ENCODE peak calls at places on chromosomes 7 and 10, in nine cellular contexts. One of them, this sample, is unnamed.

GRCh38 chr10:73956476-73957338 is 41.2 kb upstream of the VCL start:
- DNase-seq in PC-9: peak
- DNase-seq in foreskin fibroblast: peak
- DNase-seq in adrenal gland: no peak
- DNase-seq in fibroblast of the aortic adventitia: peak
- DNase-seq in lower lobe of right lung: no peak
- DNase-seq in astrocyte of the cerebellum: no peak
- DNase-seq in gastrocnemius medialis: no peak
- DNase-seq in kidney: peak
- DNase-seq in this sample: peak

GRCh38 chr7:135100856-135101255 is 47.0 kb upstream of the TMEM140 start:
- DNase-seq in kidney: no peak
- DNase-seq in PC-9: no peak
- DNase-seq in fibroblast of the aortic adventitia: peak
- DNase-seq in lower lobe of right lung: no peak
- DNase-seq in adrenal gland: no peak
- DNase-seq in astrocyte of the cerebellum: peak
- DNase-seq in foreskin fibroblast: peak
- DNase-seq in gastrocnemius medialis: no peak
- DNase-seq in this sample: no peak

GRCh38 chr10:97319671-97320479 is 804 bp downstream of the FRAT1 start:
- DNase-seq in lower lobe of right lung: peak
- DNase-seq in astrocyte of the cerebellum: no peak
- DNase-seq in gastrocnemius medialis: peak
- DNase-seq in kidney: peak
- DNase-seq in PC-9: peak
- DNase-seq in fibroblast of the aortic adventitia: no peak
- DNase-seq in adrenal gland: peak
- DNase-seq in foreskin fibroblast: peak
- DNase-seq in this sample: peak

GRCh38 chr7:83038787-83039186 is 123.9 kb downstream of the PCLO start:
- DNase-seq in adrenal gland: no peak
- DNase-seq in fibroblast of the aortic adventitia: no peak
- DNase-seq in foreskin fibroblast: peak
- DNase-seq in astrocyte of the cerebellum: no peak
- DNase-seq in kidney: no peak
- DNase-seq in gastrocnemius medialis: no peak
- DNase-seq in lower lobe of right lung: no peak
- DNase-seq in PC-9: no peak
- DNase-seq in this sample: no peak

GRCh38 chr10:112752268-112752667 is 197.8 kb upstream of the TCF7L2 start:
- DNase-seq in kidney: no peak
- DNase-seq in fibroblast of the aortic adventitia: peak
- DNase-seq in gastrocnemius medialis: no peak
- DNase-seq in lower lobe of right lung: no peak
- DNase-seq in foreskin fibroblast: peak
- DNase-seq in adrenal gland: no peak
- DNase-seq in PC-9: no peak
- DNase-seq in astrocyte of the cerebellum: no peak
- DNase-seq in this sample: no peak

GRCh38 chr7:27099839-27100225 is 2.7 kb downstream of the HOXA2 start:
- DNase-seq in lower lobe of right lung: no peak
- DNase-seq in PC-9: no peak
- DNase-seq in astrocyte of the cerebellum: no peak
- DNase-seq in foreskin fibroblast: no peak
- DNase-seq in adrenal gland: no peak
- DNase-seq in fibroblast of the aortic adventitia: peak
- DNase-seq in kidney: no peak
- DNase-seq in gastrocnemius medialis: no peak
- DNase-seq in this sample: no peak

GRCh38 chr10:92891885-92892705 is 43.8 kb downstream of the EXOC6 start:
- DNase-seq in gastrocnemius medialis: no peak
- DNase-seq in astrocyte of the cerebellum: peak
- DNase-seq in PC-9: peak
- DNase-seq in adrenal gland: peak
- DNase-seq in lower lobe of right lung: peak
- DNase-seq in foreskin fibroblast: peak
- DNase-seq in kidney: peak
- DNase-seq in fibroblast of the aortic adventitia: peak
- DNase-seq in this sample: no peak

GRCh38 chr10:117217196-117217761 is 20.0 kb downstream of the KCNK18 start:
- DNase-seq in foreskin fibroblast: peak
- DNase-seq in kidney: no peak
- DNase-seq in astrocyte of the cerebellum: no peak
- DNase-seq in lower lobe of right lung: no peak
- DNase-seq in gastrocnemius medialis: no peak
- DNase-seq in fibroblast of the aortic adventitia: no peak
- DNase-seq in PC-9: no peak
- DNase-seq in adrenal gland: no peak
- DNase-seq in this sample: peak

GRCh38 chr10:7245505-7245904 is 165.3 kb downstream of the SFMBT2 start:
- DNase-seq in lower lobe of right lung: no peak
- DNase-seq in adrenal gland: no peak
- DNase-seq in astrocyte of the cerebellum: no peak
- DNase-seq in foreskin fibroblast: no peak
- DNase-seq in kidney: no peak
- DNase-seq in PC-9: no peak
- DNase-seq in fibroblast of the aortic adventitia: no peak
- DNase-seq in gastrocnemius medialis: no peak
- DNase-seq in this sample: no peak

GRCh38 chr10:59448616-59449015 is 86.3 kb upstream of the FAM13C start:
- DNase-seq in fibroblast of the aortic adventitia: no peak
- DNase-seq in adrenal gland: no peak
- DNase-seq in PC-9: no peak
- DNase-seq in astrocyte of the cerebellum: no peak
- DNase-seq in foreskin fibroblast: no peak
- DNase-seq in kidney: no peak
- DNase-seq in gastrocnemius medialis: no peak
- DNase-seq in lower lobe of right lung: no peak
- DNase-seq in this sample: no peak

GRCh38 chr10:30557884-30558283 is 71.7 kb downstream of the LYZL2 start:
- DNase-seq in fibroblast of the aortic adventitia: peak
- DNase-seq in gastrocnemius medialis: no peak
- DNase-seq in PC-9: no peak
- DNase-seq in adrenal gland: no peak
- DNase-seq in kidney: no peak
- DNase-seq in foreskin fibroblast: peak
- DNase-seq in lower lobe of right lung: no peak
- DNase-seq in astrocyte of the cerebellum: peak
- DNase-seq in this sample: no peak

GRCh38 chr7:84714765-84715164 is 472.1 kb downstream of the SEMA3D start:
- DNase-seq in astrocyte of the cerebellum: no peak
- DNase-seq in lower lobe of right lung: no peak
- DNase-seq in adrenal gland: no peak
- DNase-seq in fibroblast of the aortic adventitia: no peak
- DNase-seq in kidney: no peak
- DNase-seq in gastrocnemius medialis: no peak
- DNase-seq in foreskin fibroblast: no peak
- DNase-seq in PC-9: no peak
- DNase-seq in this sample: no peak

GRCh38 chr10:21292763-21293517 is 232.5 kb downstream of the SKIDA1 start:
- DNase-seq in lower lobe of right lung: peak
- DNase-seq in adrenal gland: peak
- DNase-seq in foreskin fibroblast: peak
- DNase-seq in kidney: peak
- DNase-seq in PC-9: peak
- DNase-seq in gastrocnemius medialis: peak
- DNase-seq in fibroblast of the aortic adventitia: peak
- DNase-seq in astrocyte of the cerebellum: peak
- DNase-seq in this sample: no peak

GRCh38 chr7:131250331-131250730 is 77.3 kb upstream of the MKLN1 start:
- DNase-seq in astrocyte of the cerebellum: no peak
- DNase-seq in PC-9: no peak
- DNase-seq in foreskin fibroblast: no peak
- DNase-seq in gastrocnemius medialis: no peak
- DNase-seq in adrenal gland: no peak
- DNase-seq in fibroblast of the aortic adventitia: no peak
- DNase-seq in lower lobe of right lung: no peak
- DNase-seq in kidney: no peak
- DNase-seq in this sample: no peak

GRCh38 chr7:138350701-138351357 is 109.2 kb upstream of the TRIM24 start:
- DNase-seq in foreskin fibroblast: no peak
- DNase-seq in gastrocnemius medialis: no peak
- DNase-seq in adrenal gland: peak
- DNase-seq in fibroblast of the aortic adventitia: no peak
- DNase-seq in lower lobe of right lung: no peak
- DNase-seq in kidney: no peak
- DNase-seq in astrocyte of the cerebellum: no peak
- DNase-seq in PC-9: no peak
- DNase-seq in this sample: no peak

GRCh38 chr10:101974091-101974799 is 81.7 kb downstream of the ARMH3 start:
- DNase-seq in fibroblast of the aortic adventitia: peak
- DNase-seq in foreskin fibroblast: peak
- DNase-seq in astrocyte of the cerebellum: no peak
- DNase-seq in gastrocnemius medialis: no peak
- DNase-seq in adrenal gland: no peak
- DNase-seq in PC-9: no peak
- DNase-seq in lower lobe of right lung: no peak
- DNase-seq in kidney: no peak
- DNase-seq in this sample: no peak

GRCh38 chr7:18036783-18037182 is 9.1 kb upstream of the PRPS1L1 start:
- DNase-seq in kidney: no peak
- DNase-seq in PC-9: no peak
- DNase-seq in fibroblast of the aortic adventitia: no peak
- DNase-seq in lower lobe of right lung: no peak
- DNase-seq in astrocyte of the cerebellum: no peak
- DNase-seq in foreskin fibroblast: no peak
- DNase-seq in gastrocnemius medialis: no peak
- DNase-seq in adrenal gland: no peak
- DNase-seq in this sample: no peak

GRCh38 chr7:353746-354325 is 63.9 kb downstream of the FOXL3 start:
- DNase-seq in PC-9: no peak
- DNase-seq in adrenal gland: no peak
- DNase-seq in gastrocnemius medialis: peak
- DNase-seq in kidney: no peak
- DNase-seq in fibroblast of the aortic adventitia: no peak
- DNase-seq in foreskin fibroblast: no peak
- DNase-seq in lower lobe of right lung: no peak
- DNase-seq in astrocyte of the cerebellum: no peak
- DNase-seq in this sample: no peak

GRCh38 chr7:65250697-65251395 is 122.8 kb upstream of the ZNF92 start:
- DNase-seq in adrenal gland: no peak
- DNase-seq in fibroblast of the aortic adventitia: no peak
- DNase-seq in astrocyte of the cerebellum: no peak
- DNase-seq in kidney: no peak
- DNase-seq in foreskin fibroblast: no peak
- DNase-seq in gastrocnemius medialis: no peak
- DNase-seq in lower lobe of right lung: no peak
- DNase-seq in PC-9: no peak
- DNase-seq in this sample: no peak

GRCh38 chr7:27110977-27111752 is 8.7 kb upstream of the HOXA2 start:
- DNase-seq in fibroblast of the aortic adventitia: peak
- DNase-seq in PC-9: peak
- DNase-seq in gastrocnemius medialis: no peak
- DNase-seq in foreskin fibroblast: no peak
- DNase-seq in lower lobe of right lung: no peak
- DNase-seq in kidney: peak
- DNase-seq in adrenal gland: no peak
- DNase-seq in astrocyte of the cerebellum: peak
- DNase-seq in this sample: no peak

GRCh38 chr7:129980667-129981066 is 27.9 kb upstream of the UBE2H start:
- DNase-seq in lower lobe of right lung: no peak
- DNase-seq in gastrocnemius medialis: no peak
- DNase-seq in foreskin fibroblast: no peak
- DNase-seq in adrenal gland: no peak
- DNase-seq in astrocyte of the cerebellum: no peak
- DNase-seq in PC-9: no peak
- DNase-seq in kidney: no peak
- DNase-seq in fibroblast of the aortic adventitia: no peak
- DNase-seq in this sample: no peak

GRCh38 chr7:44046321-44047061 is 2.0 kb downstream of the DBNL start:
- DNase-seq in foreskin fibroblast: no peak
- DNase-seq in kidney: no peak
- DNase-seq in lower lobe of right lung: no peak
- DNase-seq in PC-9: no peak
- DNase-seq in fibroblast of the aortic adventitia: no peak
- DNase-seq in adrenal gland: no peak
- DNase-seq in astrocyte of the cerebellum: no peak
- DNase-seq in gastrocnemius medialis: no peak
- DNase-seq in this sample: peak

GRCh38 chr7:79420464-79420863 is 33.0 kb downstream of the MAGI2 start:
- DNase-seq in adrenal gland: no peak
- DNase-seq in gastrocnemius medialis: no peak
- DNase-seq in lower lobe of right lung: no peak
- DNase-seq in foreskin fibroblast: peak
- DNase-seq in PC-9: no peak
- DNase-seq in fibroblast of the aortic adventitia: peak
- DNase-seq in kidney: no peak
- DNase-seq in astrocyte of the cerebellum: peak
- DNase-seq in this sample: no peak
- H3K4me3 ChIP-seq in adrenal gland: no peak
- H3K4me3 ChIP-seq in gastrocnemius medialis: no peak
- H3K4me3 ChIP-seq in lower lobe of right lung: no peak
- H3K4me3 ChIP-seq in foreskin fibroblast: no peak
- H3K4me3 ChIP-seq in PC-9: no peak
- H3K4me3 ChIP-seq in fibroblast of the aortic adventitia: no peak
- H3K4me3 ChIP-seq in kidney: no peak
- H3K4me3 ChIP-seq in astrocyte of the cerebellum: no peak
- H3K4me3 ChIP-seq in this sample: no peak

GRCh38 chr10:49281461-49281860 is 17.5 kb upstream of the C10orf71 start:
- DNase-seq in PC-9: no peak
- DNase-seq in astrocyte of the cerebellum: no peak
- DNase-seq in lower lobe of right lung: no peak
- DNase-seq in gastrocnemius medialis: no peak
- DNase-seq in fibroblast of the aortic adventitia: no peak
- DNase-seq in kidney: no peak
- DNase-seq in foreskin fibroblast: no peak
- DNase-seq in adrenal gland: no peak
- DNase-seq in this sample: no peak
- TF ChIP-seq CTCF in PC-9: peak
- TF ChIP-seq CTCF in astrocyte of the cerebellum: peak
- TF ChIP-seq CTCF in lower lobe of right lung: peak
- TF ChIP-seq CTCF in gastrocnemius medialis: no peak
- TF ChIP-seq CTCF in fibroblast of the aortic adventitia: peak
- TF ChIP-seq CTCF in kidney: no peak
- TF ChIP-seq CTCF in foreskin fibroblast: no peak
- TF ChIP-seq CTCF in adrenal gland: no peak
- TF ChIP-seq CTCF in this sample: peak

DNA sequence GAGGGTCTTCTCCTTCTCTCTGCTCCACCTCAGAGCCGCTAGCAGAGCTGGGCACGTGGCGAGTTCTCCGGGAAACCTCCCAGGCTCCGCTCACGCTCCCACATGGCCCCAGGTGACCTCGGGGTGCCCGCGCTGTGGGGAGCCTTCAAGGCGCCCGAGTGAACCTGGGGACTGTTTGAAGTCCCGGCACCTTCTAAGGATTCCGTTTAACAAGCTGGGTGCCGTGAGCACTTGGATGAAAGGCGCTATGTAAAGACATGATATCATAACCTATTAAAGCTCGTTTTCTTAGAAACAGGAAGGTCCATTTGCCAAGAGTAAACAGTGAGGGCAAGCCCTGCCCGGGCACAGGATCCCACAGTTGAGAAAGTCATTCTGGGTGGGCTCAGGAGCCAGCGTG is 15.8 kb upstream of the MYL10 start:
- DNase-seq in fibroblast of the aortic adventitia: no peak
- DNase-seq in lower lobe of right lung: no peak
- DNase-seq in gastrocnemius medialis: no peak
- DNase-seq in kidney: no peak
- DNase-seq in PC-9: no peak
- DNase-seq in foreskin fibroblast: no peak
- DNase-seq in astrocyte of the cerebellum: no peak
- DNase-seq in adrenal gland: no peak
- DNase-seq in this sample: no peak
- H3K4me3 ChIP-seq in fibroblast of the aortic adventitia: no peak
- H3K4me3 ChIP-seq in lower lobe of right lung: no peak
- H3K4me3 ChIP-seq in gastrocnemius medialis: peak
- H3K4me3 ChIP-seq in kidney: no peak
- H3K4me3 ChIP-seq in PC-9: no peak
- H3K4me3 ChIP-seq in foreskin fibroblast: no peak
- H3K4me3 ChIP-seq in astrocyte of the cerebellum: no peak
- H3K4me3 ChIP-seq in adrenal gland: no peak
- H3K4me3 ChIP-seq in this sample: no peak

GRCh38 chr10:95480102-95480900 is 80.9 kb downstream of the SORBS1 start:
- DNase-seq in kidney: no peak
- DNase-seq in astrocyte of the cerebellum: no peak
- DNase-seq in adrenal gland: no peak
- DNase-seq in foreskin fibroblast: peak
- DNase-seq in PC-9: no peak
- DNase-seq in lower lobe of right lung: no peak
- DNase-seq in fibroblast of the aortic adventitia: peak
- DNase-seq in gastrocnemius medialis: no peak
- DNase-seq in this sample: no peak
- TF ChIP-seq CTCF in kidney: no peak
- TF ChIP-seq CTCF in astrocyte of the cerebellum: no peak
- TF ChIP-seq CTCF in adrenal gland: no peak
- TF ChIP-seq CTCF in foreskin fibroblast: no peak
- TF ChIP-seq CTCF in PC-9: no peak
- TF ChIP-seq CTCF in lower lobe of right lung: no peak
- TF ChIP-seq CTCF in fibroblast of the aortic adventitia: peak
- TF ChIP-seq CTCF in gastrocnemius medialis: no peak
- TF ChIP-seq CTCF in this sample: no peak